ENCODE peak calls at places on chromosomes 4 and X, in seven cellular contexts. H is endodermal cell, O is ovary, E is suprapubic skin, Y is choroid plexus epithelial cell, P is ascending aorta, A is tibial nerve. J is an unnamed sample.

GRCh38 chr4:66475596-66475995 is 805.3 kb upstream of the EPHA5 start:
- DNase-seq in Y (peak; percentile 36), A (no peak), P (no peak), O (no peak), H (no peak), E (no peak), J (no peak)

GRCh38 chr4:128940966-128941365 is 131.5 kb downstream of the JADE1 start:
- DNase-seq in P (no peak), H (no peak), Y (peak; percentile 47), E (no peak), O (no peak), A (no peak), J (no peak)

GRCh38 chr4:172202480-172203076 is 389.4 kb downstream of the GALNTL6 start:
- DNase-seq in E (no peak), Y (peak; percentile 69), A (no peak), H (peak; percentile 44), O (no peak), P (no peak), J (peak; percentile 62)

GRCh38 chr4:10100734-10101216 is 15.8 kb downstream of the WDR1 start:
- DNase-seq in A (no peak), Y (no peak), O (no peak), P (no peak), E (no peak), H (no peak), J (no peak)

GRCh38 chr4:76302856-76303438 is 3.6 kb upstream of the STBD1 start:
- DNase-seq in Y (peak; percentile 24), E (no peak), P (no peak), H (no peak), A (no peak), O (no peak), J (no peak)

GRCh38 chr4:127881565-127881869 is 824 bp downstream of the PLK4 start:
- DNase-seq in E (no peak), A (no peak), H (no peak), Y (no peak), P (no peak), O (no peak), J (no peak)

GRCh38 chrX:150680974-150681373 is 12.2 kb upstream of the MTMR1 start:
- DNase-seq in O (peak; percentile 47), Y (peak; percentile 59), A (no peak), H (peak; percentile 65), P (no peak), E (no peak), J (no peak)

GRCh38 chr4:76950052-76950845 is 697 bp downstream of the SEPTIN11 start:
- DNase-seq in A (peak; percentile 31), O (peak; percentile 62), H (peak; percentile 80), P (peak; percentile 75), Y (peak; percentile 58), E (peak; percentile 87), J (peak; percentile 65)

GRCh38 chr4:110361921-110362320 is 114.0 kb upstream of the ENPEP start:
- DNase-seq in O (no peak), H (no peak), E (no peak), Y (peak; percentile 98), A (no peak), P (no peak), J (peak; percentile 22)

GRCh38 chr4:173273956-173274355 is 60.2 kb downstream of the HMGB2 start:
- DNase-seq in P (no peak), Y (peak; percentile 20), E (no peak), A (no peak), H (no peak), O (no peak), J (no peak)

GRCh38 chrX:9310596-9310995 is 154.3 kb upstream of the TBL1X start:
- DNase-seq in A (no peak), E (no peak), H (no peak), O (no peak), Y (no peak), P (no peak), J (no peak)

GRCh38 chrX:37846934-37847732 is at the start of gene DYNLT3:
- DNase-seq in P (peak; percentile 92), H (peak; percentile 90), O (peak; percentile 78), Y (peak; percentile 61), A (peak; percentile 49), E (peak; percentile 84), J (peak; percentile 85)

GRCh38 chrX:37603938-37604409 is 32.5 kb downstream of the LANCL3 start:
- DNase-seq in O (no peak), A (no peak), E (no peak), P (no peak), Y (no peak), H (no peak), J (peak; percentile 74)

GRCh38 chr4:57231781-57232180 is 121.6 kb upstream of the IGFBP7 start:
- DNase-seq in Y (peak; percentile 5), A (no peak), E (no peak), P (no peak), H (no peak), O (no peak), J (no peak)

GRCh38 chrX:41014776-41015175 is 70.5 kb upstream of the USP9X start:
- DNase-seq in E (no peak), O (no peak), A (no peak), P (no peak), Y (no peak), H (no peak), J (no peak)

GRCh38 chr4:109303141-109303499 is 662 bp upstream of the COL25A1 start:
- DNase-seq in H (no peak), E (no peak), A (no peak), Y (peak; percentile 15), P (peak; percentile 65), O (peak; percentile 29), J (no peak)

GRCh38 chr4:106104276-106104675 is 209.0 kb downstream of the NPNT start:
- DNase-seq in Y (no peak), A (no peak), P (no peak), H (no peak), E (no peak), O (no peak), J (no peak)

GRCh38 chr4:18057821-18058533 is 36.4 kb upstream of the LCORL start:
- DNase-seq in H (no peak), P (no peak), A (no peak), E (no peak), O (no peak), Y (no peak), J (peak; percentile 47)

GRCh38 chr4:13436962-13437361 is 47.2 kb downstream of the RAB28 start:
- DNase-seq in H (no peak), P (no peak), E (no peak), A (no peak), O (no peak), Y (no peak), J (no peak)

GRCh38 chr4:1412376-1413220 is 6.4 kb upstream of the NKX1-1 start:
- DNase-seq in P (no peak), Y (no peak), A (no peak), O (no peak), H (no peak), E (no peak), J (no peak)

GRCh38 chrX:114583646-114584433 is at the start of gene HTR2C:
- DNase-seq in A (no peak), Y (no peak), P (no peak), E (no peak), H (peak; percentile 84), O (no peak), J (no peak)

DNA sequence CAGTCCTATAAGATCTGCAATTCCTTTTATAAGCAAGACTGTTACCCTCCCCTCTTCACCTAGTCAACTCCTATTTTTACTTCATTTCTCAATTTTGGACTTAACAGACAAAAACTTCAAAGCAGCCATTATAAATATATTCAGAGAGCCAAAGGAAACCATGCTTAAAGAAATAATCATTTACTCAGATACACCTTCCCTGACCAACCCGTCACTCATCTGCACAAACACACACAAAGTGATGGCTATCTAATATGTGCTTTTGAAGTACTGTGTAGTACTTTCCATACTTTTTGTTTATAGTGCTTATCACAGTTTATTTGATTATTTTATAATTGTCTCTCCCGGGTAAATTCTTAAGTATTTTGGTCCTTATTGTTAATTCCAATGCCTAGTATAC is 117.2 kb downstream of the TBC1D19 start:
- DNase-seq in O (no peak), E (no peak), H (no peak), Y (no peak), A (no peak), P (no peak), J (no peak)
- H3K4me3 ChIP-seq in O (no peak overlapping the region), E (no peak overlapping the region), H (no peak overlapping the region), Y (no peak overlapping the region), A (no peak overlapping the region), P (no peak overlapping the region), J (no peak overlapping the region)

DNA sequence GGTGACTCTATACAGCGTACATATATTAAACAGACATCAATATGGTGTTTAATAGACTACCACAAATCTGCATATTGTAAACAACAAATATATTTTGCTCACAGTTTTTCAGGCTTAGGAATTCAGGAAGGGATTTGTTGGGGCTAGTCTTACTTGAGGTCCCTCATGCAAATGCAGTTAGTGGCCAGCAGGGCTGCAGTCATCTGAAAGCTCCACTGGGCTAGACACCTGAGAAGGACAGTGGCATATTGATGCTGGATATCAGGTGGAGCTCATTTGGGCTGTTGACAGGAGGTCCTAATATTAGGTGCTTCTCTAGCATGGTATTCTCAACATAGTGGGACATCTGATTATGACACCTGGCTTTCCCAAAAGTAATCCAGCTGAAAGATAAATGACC is 493.8 kb upstream of the PABPC4L start:
- DNase-seq in A (no peak), E (no peak), H (no peak), Y (no peak), P (no peak), O (no peak), J (no peak)
- TF ChIP-seq CTCF in A (no peak), E (no peak), H (peak; percentile 62), Y (no peak), P (no peak), O (no peak), J (no peak)

GRCh38 chr4:2813446-2814405 is 20.8 kb downstream of the SH3BP2 start:
- DNase-seq in O (no peak), P (no peak), H (no peak), A (no peak), Y (no peak), E (no peak), J (no peak)
- H3K4me3 ChIP-seq in O (no peak overlapping the region), P (peak overlapping the region; percentile 49), H (no peak overlapping the region), A (no peak overlapping the region), Y (peak overlapping the region; percentile 53), E (peak overlapping the region; percentile 44), J (peak overlapping the region; percentile 77)

GRCh38 chr4:142846729-142847606 is 867 bp upstream of the INPP4B start:
- DNase-seq in H (peak; percentile 85), Y (peak; percentile 15), E (no peak), O (peak; percentile 49), P (peak; percentile 69), A (no peak), J (peak; percentile 42)

GRCh38 chr4:142844782-142845181 is 1.3 kb downstream of the INPP4B start:
- DNase-seq in Y (no peak), H (no peak), A (no peak), E (no peak), P (no peak), O (no peak), J (no peak)

GRCh38 chr4:142846105-142846728 is at the start of gene INPP4B:
- DNase-seq in A (peak; percentile 19), H (peak; percentile 79), O (peak; percentile 76), E (no peak), P (peak; percentile 69), Y (peak; percentile 66), J (peak; percentile 33)

GRCh38 chr4:142845293-142846070 is 619 bp downstream of the INPP4B start:
- DNase-seq in P (peak; percentile 68), Y (no peak), E (no peak), H (peak; percentile 81), O (peak; percentile 61), A (no peak), J (no peak)

DNA sequence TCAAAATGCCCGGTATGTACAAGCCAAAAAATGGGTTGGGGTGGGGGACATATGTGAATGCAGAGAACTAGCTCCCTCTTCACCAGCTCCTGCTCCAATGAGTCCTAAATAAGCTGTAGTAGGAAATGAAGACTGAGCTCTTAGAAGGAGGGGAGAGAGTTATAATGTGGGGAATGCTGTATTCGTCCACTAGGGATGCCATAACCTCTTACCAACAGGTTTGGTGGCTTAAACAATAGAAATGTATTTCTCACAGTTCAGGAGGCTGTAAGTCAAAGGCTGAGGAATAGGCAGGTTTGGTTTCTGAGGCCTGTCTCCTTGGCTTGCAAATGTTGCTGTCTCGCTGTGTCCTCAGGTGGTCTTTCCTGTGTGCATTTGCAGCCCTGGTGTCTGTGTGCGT is 4.4 kb upstream of the INPP4B start:
- DNase-seq in E (no peak), A (no peak), O (no peak), Y (no peak), H (no peak), P (no peak), J (no peak)
- TF ChIP-seq CTCF in E (no peak), A (no peak), O (no peak), Y (peak; percentile 44), H (peak; percentile 73), P (no peak), J (no peak)

J was measured in GM12865.